ENCODE peak calls at places on chromosome 4, in five cellular contexts. V is aorta; F is tibial artery; R is astrocyte; D is CD4-positive, alpha-beta memory T cell. W is an unnamed sample. For H3K27me3, the result is how much of the 10 kb centered on the place peaks cover.

GRCh38 chr4:108529984-108530901 is 90.1 kb upstream of the RPL34 start:
- DNase-seq in V (no peak), F (no peak), D (no peak), R (no peak), W (no peak)

GRCh38 chr4:113636438-113636818 is 125.1 kb downstream of the CAMK2D start:
- DNase-seq in V (no peak), R (no peak), F (no peak), D (peak), W (peak)

GRCh38 chr4:122765702-122766352 is 33.3 kb downstream of the BBS12 start:
- DNase-seq in D (no peak), R (peak), V (peak), F (no peak), W (no peak)

GRCh38 chr4:94207469-94208224 is at the start of gene SMARCAD1:
- DNase-seq in R (peak), V (peak), F (peak), D (peak), W (peak)

GRCh38 chr4:173835863-173836262 is 305.8 kb upstream of the HAND2 start:
- DNase-seq in V (peak), F (no peak), D (no peak), R (peak), W (no peak)

GRCh38 chr4:49709775-49710174 is 723.7 kb downstream of the CWH43 start:
- DNase-seq in F (no peak), R (no peak), D (no peak), V (no peak), W (no peak)

GRCh38 chr4:39464886-39465501 is 6.1 kb downstream of the LIAS start:
- DNase-seq in D (no peak), R (peak), V (no peak), F (no peak), W (no peak)

GRCh38 chr4:107213410-107213809 is 177.3 kb upstream of the DKK2 start:
- DNase-seq in V (no peak), F (no peak), D (no peak), R (peak), W (no peak)

GRCh38 chr4:165359501-165359900 is 19.3 kb upstream of the CPE start:
- DNase-seq in V (no peak), D (no peak), F (no peak), R (peak), W (no peak)

GRCh38 chr4:105965183-105965800 is 70.0 kb downstream of the NPNT start:
- DNase-seq in R (no peak), V (no peak), D (no peak), F (no peak), W (no peak)

GRCh38 chr4:31088600-31089230 is 368.5 kb downstream of the PCDH7 start:
- DNase-seq in F (no peak), R (peak), D (no peak), V (no peak), W (no peak)

GRCh38 chr4:113901994-113902787 is 77.3 kb downstream of the ARSJ start:
- DNase-seq in R (no peak), D (peak), V (no peak), F (no peak), W (no peak)

GRCh38 chr4:181661090-181661489 is 582.1 kb upstream of the TENM3 start:
- DNase-seq in D (no peak), V (no peak), F (no peak), R (peak), W (no peak)

GRCh38 chr4:83651846-83652245 is 115.9 kb downstream of the GPAT3 start:
- DNase-seq in V (no peak), D (no peak), R (no peak), F (no peak), W (no peak)

GRCh38 chr4:137692205-137692604 is 159.9 kb upstream of the PCDH18 start:
- DNase-seq in F (no peak), R (no peak), D (no peak), V (no peak), W (no peak)

GRCh38 chr4:140300271-140300970 is 73.0 kb upstream of the SCOC start:
- DNase-seq in D (no peak), F (no peak), R (peak), V (no peak), W (no peak)

GRCh38 chr4:8702516-8703400 is 110.2 kb downstream of the CPZ start:
- DNase-seq in V (no peak), D (no peak), F (peak), R (no peak), W (no peak)

GRCh38 chr4:121377065-121377464 is 3.8 kb downstream of the QRFPR start:
- DNase-seq in R (no peak), F (no peak), V (no peak), D (no peak), W (no peak)

GRCh38 chr4:121376541-121376940 is 4.3 kb downstream of the QRFPR start:
- DNase-seq in F (no peak), V (no peak), R (no peak), D (no peak), W (no peak)

GRCh38 chr4:121379276-121379675 is 1.5 kb downstream of the QRFPR start:
- DNase-seq in V (no peak), R (no peak), D (no peak), F (no peak), W (no peak)

GRCh38 chr4:121381148-121381462 is 287 bp upstream of the QRFPR start:
- DNase-seq in V (no peak), D (no peak), R (no peak), F (no peak), W (no peak)

GRCh38 chr4:121380448-121381147 is at the start of gene QRFPR:
- DNase-seq in D (no peak), R (no peak), F (no peak), V (no peak), W (peak)
- H3K27me3 ChIP-seq in D (under half), R (under half), F (under half), V (under half), W (under half)

DNA sequence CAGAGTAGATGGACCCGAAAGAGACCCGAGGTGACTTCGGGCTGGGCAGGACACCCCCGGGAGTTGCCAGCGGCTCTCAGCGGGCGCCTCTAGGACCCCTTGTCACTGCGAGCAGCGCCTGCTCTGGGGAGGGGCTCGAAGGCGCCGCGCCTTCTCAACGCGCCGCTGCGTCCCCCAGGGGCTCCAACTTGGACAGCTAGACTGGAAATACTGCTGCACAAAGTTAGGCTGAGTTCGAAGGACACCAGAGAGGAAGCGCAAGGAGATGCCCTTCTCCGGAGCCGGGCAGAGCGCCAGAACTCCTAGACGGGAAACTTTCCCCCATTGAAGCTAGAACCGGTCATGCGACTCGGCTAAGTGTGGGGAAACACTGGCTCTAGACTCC is 493 bp upstream of the KCNIP4 start:
- DNase-seq in R (no peak), F (no peak), D (no peak), V (no peak), W (no peak)
- H3K27me3 ChIP-seq in R (under half), F (under half), D (under half), V (under half), W (under half)

GRCh38 chr4:80189581-80189955 is 7.7 kb upstream of the PRDM8 start:
- DNase-seq in R (no peak), F (no peak), D (no peak), V (no peak), W (no peak)
- H3K27me3 ChIP-seq in R (half or more), F (under half), D (under half), V (under half), W (under half)

GRCh38 chr4:80268936-80269335 is 2.5 kb downstream of the FGF5 start:
- DNase-seq in D (no peak), F (no peak), R (no peak), V (no peak), W (no peak)
- H3K27me3 ChIP-seq in D (under half), F (under half), R (under half), V (under half), W (under half)

GRCh38 chr4:41866799-41867677 is 68.2 kb upstream of the TMEM33 start:
- DNase-seq in F (no peak), V (no peak), R (no peak), D (no peak), W (no peak)
- H3K27me3 ChIP-seq in F (under half), V (under half), R (half or more), D (under half), W (under half)